ENCODE peak calls at places on chromosome 10, in five cellular contexts. N, P, Z, B and M are unnamed samples.

GRCh38 chr10:35276918-35277317 is 59.4 kb upstream of the CCNY start:
- DNase-seq in N (no peak), P (no peak), Z (no peak), B (no peak), M (no peak)

GRCh38 chr10:77949167-77949566 is 22.6 kb upstream of the DLG5 start:
- DNase-seq in N (peak), P (peak), Z (peak), B (peak), M (no peak)

GRCh38 chr10:77837248-77837924 is 89.2 kb downstream of the DLG5 start:
- DNase-seq in N (no peak), P (no peak), Z (no peak), B (no peak), M (peak)

GRCh38 chr10:86964061-86964846 is 4.0 kb upstream of the ADIRF start:
- DNase-seq in N (no peak), P (no peak), Z (no peak), B (peak), M (no peak)

GRCh38 chr10:14670551-14671240 is 104.0 kb downstream of the FAM107B start:
- DNase-seq in N (no peak), P (no peak), Z (no peak), B (peak), M (no peak)

GRCh38 chr10:90420637-90421318 is 437.1 kb downstream of the HTR7 start:
- DNase-seq in N (no peak), P (no peak), Z (no peak), B (no peak), M (no peak)

GRCh38 chr10:32413513-32413912 is 32.4 kb upstream of the CCDC7 start:
- DNase-seq in N (no peak), P (peak), Z (peak), B (peak), M (no peak)

GRCh38 chr10:74875966-74876365 is 49.6 kb downstream of the KAT6B start:
- DNase-seq in N (no peak), P (no peak), Z (no peak), B (no peak), M (no peak)

GRCh38 chr10:20616918-20617801 is 280.0 kb downstream of the NEBL start:
- DNase-seq in N (no peak), P (no peak), Z (no peak), B (no peak), M (no peak)

GRCh38 chr10:70559861-70560260 is 42.7 kb downstream of the PRF1 start:
- DNase-seq in N (no peak), P (no peak), Z (no peak), B (no peak), M (no peak)

GRCh38 chr10:5927306-5927705 is 37.3 kb downstream of the FBH1 start:
- DNase-seq in N (no peak), P (no peak), Z (no peak), B (no peak), M (no peak)
- H2AFZ ChIP-seq in N (no peak), P (no peak), Z (no peak), B (no peak), M (no peak)

DNA sequence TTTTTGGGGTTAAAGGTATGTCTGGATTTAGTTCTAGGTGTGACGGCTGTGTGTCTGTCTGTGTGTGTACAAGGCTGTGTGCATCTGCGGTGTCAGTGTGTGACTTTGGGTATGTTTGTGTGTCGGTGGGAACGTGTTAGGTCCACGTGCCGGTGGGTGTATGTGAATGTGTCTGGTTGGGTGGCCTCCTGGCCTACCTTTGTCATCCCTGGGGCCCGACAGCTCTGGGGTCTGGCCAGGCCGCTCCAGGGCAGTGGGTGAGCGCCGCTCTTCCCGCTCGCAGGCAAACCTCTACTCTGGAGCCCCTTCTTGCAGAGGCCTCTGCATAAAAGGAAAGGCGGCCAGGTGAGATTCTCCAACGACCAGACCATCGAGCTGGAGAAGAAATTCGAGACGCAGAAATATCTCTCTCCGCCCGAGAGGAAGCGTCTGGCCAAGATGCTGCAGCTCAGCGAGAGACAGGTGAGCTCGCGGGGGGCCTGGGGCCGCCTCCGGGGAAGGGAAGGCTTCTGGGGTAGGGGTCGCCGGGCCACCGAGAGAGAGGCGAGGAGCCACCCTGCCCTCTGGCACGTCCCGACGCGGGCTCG is 2.4 kb downstream of the HHEX start:
- DNase-seq in N (no peak), P (no peak), Z (no peak), B (no peak), M (no peak)
- TF ChIP-seq EZH2 in N (peak), P (no peak), Z (no peak), B (peak), M (no peak)

DNA sequence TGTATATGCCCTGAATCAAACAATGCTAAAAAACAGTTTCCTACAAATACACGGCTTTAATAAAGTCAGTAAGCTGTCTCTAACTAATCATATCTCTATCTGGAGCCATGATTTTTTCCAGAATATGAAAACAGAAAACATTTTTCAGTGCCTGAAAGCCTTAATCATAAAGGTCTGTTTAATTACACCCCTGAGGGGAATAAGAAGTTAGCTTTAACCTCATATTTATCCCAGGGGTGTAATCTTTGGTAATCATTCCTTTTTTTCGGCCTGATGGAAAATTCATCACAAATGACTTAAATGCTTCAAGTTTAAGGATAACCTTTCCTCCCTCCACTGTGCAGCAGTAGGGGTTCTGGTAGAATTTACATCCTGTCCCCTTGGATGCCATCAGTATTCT is 124.2 kb downstream of the ATE1 start:
- DNase-seq in N (no peak), P (no peak), Z (no peak), B (no peak), M (no peak)
- TF ChIP-seq CTCF in N (no peak), P (no peak), Z (no peak), B (no peak), M (no peak)

DNA sequence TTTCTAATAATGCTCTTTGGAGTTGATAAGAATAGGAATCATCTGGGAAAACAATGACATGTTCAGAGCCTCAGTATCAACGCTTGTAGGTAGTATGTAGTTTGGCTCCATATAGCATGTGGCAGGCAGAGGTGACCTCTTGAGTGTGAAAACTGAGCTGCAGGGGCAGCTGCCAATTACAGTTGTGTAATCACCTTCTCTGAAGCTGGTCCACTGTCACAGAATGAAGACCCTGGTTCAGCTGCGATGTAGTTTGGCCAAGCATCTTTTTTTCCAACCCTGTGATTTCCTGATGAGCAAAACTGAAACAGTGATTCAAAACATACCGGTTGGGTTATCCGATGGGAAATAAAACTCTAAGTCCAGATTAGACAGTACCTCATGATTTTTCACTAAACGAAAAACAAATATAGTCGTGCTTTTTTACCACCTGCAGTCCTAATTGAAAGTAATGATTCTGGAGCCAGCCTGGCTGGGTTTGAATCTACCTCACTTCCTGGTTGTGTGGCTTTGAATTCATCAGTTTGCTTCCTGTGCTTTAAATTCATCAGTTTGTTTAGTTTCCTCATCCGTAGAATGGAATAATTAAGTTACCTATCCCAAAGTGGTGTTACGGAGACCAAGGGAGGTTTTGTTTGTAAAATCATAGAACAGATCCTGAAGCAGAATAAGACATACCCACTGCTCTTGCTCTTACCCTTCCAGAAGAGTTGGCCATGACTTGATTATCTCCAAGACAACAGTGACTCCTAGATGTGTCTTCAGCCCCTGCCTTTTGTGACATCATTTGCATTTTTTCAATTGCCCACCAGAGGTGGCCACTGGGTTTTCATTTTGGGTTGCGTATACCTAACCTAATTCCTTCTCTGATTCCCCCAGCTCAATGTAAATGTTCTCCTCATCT is 87.4 kb downstream of the CELF2 start:
- DNase-seq in N (no peak), P (no peak), Z (no peak), B (no peak), M (no peak)
- H2AFZ ChIP-seq in N (no peak), P (no peak), Z (no peak), B (no peak), M (no peak)

GRCh38 chr10:121927361-121927840 is 430 bp downstream of the ATE1 start:
- DNase-seq in N (no peak), P (peak), Z (peak), B (peak), M (peak)
- TF ChIP-seq EZH2 in N (no peak), P (no peak), Z (no peak), B (no peak), M (no peak)